ENCODE peak calls at places on chromosomes 12 and 14, in four cellular contexts. X is activated naive CD4-positive, alpha-beta T cell treated with anti-CD3 and anti-CD28 coated beads, Interleukin-2, amount 50 U/mL, for 72 hours; D is COR-L47; H is right atrium auricular region. L is an unnamed sample.

GRCh38 chr12:99287136-99287535 is 360.4 kb upstream of the GARIN6 start:
- DNase-seq in X (no peak), D (no peak), H (no peak), L (no peak)

GRCh38 chr12:52585951-52586350 is 12.3 kb upstream of the KRT74 start:
- DNase-seq in X (no peak), D (no peak), H (no peak), L (no peak)

GRCh38 chr14:37844614-37845013 is 249.2 kb downstream of the TTC6 start:
- DNase-seq in X (no peak), D (no peak), H (no peak), L (no peak)

GRCh38 chr12:121513464-121514183 is 67.2 kb downstream of the KDM2B start:
- DNase-seq in X (no peak), D (peak), H (no peak), L (no peak)

GRCh38 chr12:114400395-114400794 is 5.5 kb downstream of the TBX5 start:
- DNase-seq in X (no peak), D (no peak), H (no peak), L (no peak)

GRCh38 chr12:15620726-15621125 is 168.5 kb downstream of the EPS8 start:
- DNase-seq in X (no peak), D (no peak), H (no peak), L (no peak)

GRCh38 chr14:24556756-24557155 is 19.3 kb downstream of the CTSG start:
- DNase-seq in X (no peak), D (no peak), H (no peak), L (no peak)

GRCh38 chr12:6640497-6640896 is 4.7 kb upstream of the LPAR5 start:
- DNase-seq in X (no peak), D (no peak), H (no peak), L (no peak)

GRCh38 chr12:88820012-88820411 is 239.7 kb upstream of the KITLG start:
- DNase-seq in X (no peak), D (no peak), H (no peak), L (no peak)

GRCh38 chr12:953776-954175 is 4.3 kb upstream of the RAD52 start:
- DNase-seq in X (no peak), D (no peak), H (no peak), L (no peak)

GRCh38 chr12:108699955-108700563 is 31.3 kb downstream of the CORO1C start:
- DNase-seq in X (no peak), D (no peak), H (no peak), L (peak)

GRCh38 chr14:88492272-88493089 is 62.3 kb downstream of the PTPN21 start:
- DNase-seq in X (peak), D (peak), H (peak), L (peak)

L was measured in esophagus muscularis mucosa.